ENCODE peak calls at places on chromosomes 5 and 9, in ten cellular contexts. M is NCI-H524 treated with DMSO at 0.1 percent for 48 hours; T is effector memory CD8-positive, alpha-beta T cell; L is nucleus accumbens; Q is EH; N is effector CD4-positive, alpha-beta T cell; F is pancreas; G is Jurkat, Clone E6-1; O is HCEC 1CT; S is ascending aorta. V is an unnamed sample.

GRCh38 chr5:159712672-159713071 is 203.6 kb upstream of the ADRA1B start:
- DNase-seq in M (no peak), T (no peak), L (no peak), Q (peak; percentile 15), N (no peak), F (no peak), G (no peak), O (peak; percentile 36), S (no peak), V (no peak)

GRCh38 chr9:77111408-77111807 is 65.9 kb upstream of the VPS13A start:
- DNase-seq in M (no peak), T (no peak), L (no peak), Q (no peak), N (no peak), F (no peak), G (no peak), O (no peak), S (no peak), V (no peak)

GRCh38 chr9:21715408-21715807 is 87.0 kb upstream of the MTAP start:
- DNase-seq in M (no peak), T (no peak), L (no peak), Q (peak; percentile 35), N (no peak), F (no peak), G (no peak), O (no peak), S (no peak), V (no peak)

GRCh38 chr9:89748020-89748670 is 143.3 kb downstream of the GADD45G start:
- DNase-seq in M (no peak), T (no peak), L (no peak), Q (no peak), N (no peak), F (no peak), G (no peak), O (no peak), S (no peak), V (no peak)

GRCh38 chr9:70408393-70409040 is 5.9 kb downstream of the KLF9 start:
- DNase-seq in M (no peak), T (no peak), L (no peak), Q (peak; percentile 74), N (no peak), F (no peak), G (no peak), O (no peak), S (no peak), V (no peak)

GRCh38 chr5:160165137-160166068 is 46.2 kb upstream of the PWWP2A start:
- DNase-seq in M (peak; percentile 84), T (no peak), L (peak; percentile 90), Q (peak; percentile 100), N (no peak), F (peak; percentile 54), G (no peak), O (peak; percentile 99), S (peak; percentile 78), V (no peak)

GRCh38 chr9:73683862-73684591 is 532.4 kb downstream of the ANXA1 start:
- DNase-seq in M (no peak), T (no peak), L (no peak), Q (peak; percentile 48), N (no peak), F (no peak), G (peak; percentile 39), O (peak; percentile 72), S (no peak), V (no peak)

GRCh38 chr9:121884057-121884512 is 209.0 kb downstream of the TTLL11 start:
- DNase-seq in M (no peak), T (no peak), L (peak; percentile 69), Q (no peak), N (no peak), F (no peak), G (no peak), O (no peak), S (no peak), V (no peak)

GRCh38 chr5:92391-93220 is 638 bp downstream of the PLEKHG4B start:
- DNase-seq in M (no peak), T (no peak), L (no peak), Q (peak; percentile 6), N (no peak), F (no peak), G (no peak), O (no peak), S (no peak), V (no peak)

GRCh38 chr5:16616536-16617271 is at the start of gene RETREG1:
- DNase-seq in M (no peak), T (peak; percentile 70), L (peak; percentile 82), Q (peak; percentile 29), N (peak; percentile 74), F (peak; percentile 65), G (peak; percentile 57), O (peak; percentile 9), S (peak; percentile 16), V (peak; percentile 79)

GRCh38 chr9:129458663-129459549 is 162.0 kb downstream of the C9orf50 start:
- DNase-seq in M (peak; percentile 72), T (peak; percentile 47), L (peak; percentile 71), Q (peak; percentile 52), N (peak; percentile 24), F (peak; percentile 79), G (no peak), O (no peak), S (peak; percentile 51), V (no peak)

GRCh38 chr9:137025120-137025966 is 2.7 kb downstream of the ABCA2 start:
- DNase-seq in M (peak; percentile 24), T (no peak), L (peak; percentile 98), Q (no peak), N (no peak), F (peak; percentile 69), G (no peak), O (no peak), S (no peak), V (no peak)

GRCh38 chr5:157651623-157652376 is 438 bp downstream of the SOX30 start:
- DNase-seq in M (no peak), T (peak; percentile 73), L (peak; percentile 12), Q (peak; percentile 54), N (peak; percentile 69), F (peak; percentile 41), G (no peak), O (no peak), S (no peak), V (peak; percentile 73)

GRCh38 chr9:3525088-3525835 is 539 bp downstream of the RFX3 start:
- DNase-seq in M (no peak), T (peak; percentile 19), L (no peak), Q (no peak), N (no peak), F (no peak), G (no peak), O (no peak), S (no peak), V (no peak)

GRCh38 chr5:139182528-139183296 is 15.5 kb downstream of the SIL1 start:
- DNase-seq in M (no peak), T (no peak), L (no peak), Q (no peak), N (no peak), F (no peak), G (no peak), O (no peak), S (no peak), V (no peak)

GRCh38 chr5:71883745-71884103 is 164.6 kb downstream of the CARTPT start:
- DNase-seq in M (peak; percentile 63), T (no peak), L (no peak), Q (no peak), N (no peak), F (no peak), G (no peak), O (no peak), S (no peak), V (no peak)

GRCh38 chr5:170523129-170523497 is 19.3 kb downstream of the KCNIP1 start:
- DNase-seq in M (no peak), T (no peak), L (peak; percentile 83), Q (no peak), N (no peak), F (peak; percentile 15), G (no peak), O (no peak), S (no peak), V (no peak)

GRCh38 chr5:36395260-36395659 is 93.6 kb upstream of the RANBP3L start:
- DNase-seq in M (no peak), T (no peak), L (no peak), Q (no peak), N (no peak), F (no peak), G (no peak), O (no peak), S (no peak), V (no peak)

GRCh38 chr9:135326633-135327152 is 152.9 kb upstream of the PPP1R26 start:
- DNase-seq in M (no peak), T (no peak), L (no peak), Q (no peak), N (no peak), F (no peak), G (no peak), O (no peak), S (no peak), V (no peak)

GRCh38 chr9:127876026-127876763 is 1.3 kb downstream of the AK1 start:
- DNase-seq in M (peak; percentile 27), T (no peak), L (no peak), Q (no peak), N (no peak), F (no peak), G (no peak), O (no peak), S (no peak), V (no peak)

GRCh38 chr9:99433555-99433954 is 211.5 kb downstream of the SEC61B start:
- DNase-seq in M (no peak), T (peak; percentile 7), L (no peak), Q (peak; percentile 98), N (no peak), F (no peak), G (no peak), O (peak; percentile 92), S (peak; percentile 21), V (no peak)

GRCh38 chr9:95764490-95764889 is 111.0 kb upstream of the ERCC6L2 start:
- DNase-seq in M (no peak), T (no peak), L (no peak), Q (no peak), N (no peak), F (no peak), G (no peak), O (no peak), S (no peak), V (no peak)

GRCh38 chr9:69174645-69175487 is 789 bp downstream of the TJP2 start:
- DNase-seq in M (peak; percentile 13), T (no peak), L (peak; percentile 19), Q (peak; percentile 98), N (no peak), F (peak; percentile 15), G (no peak), O (peak; percentile 97), S (peak; percentile 35), V (peak; percentile 16)

GRCh38 chr5:159735749-159736660 is 180.3 kb upstream of the ADRA1B start:
- DNase-seq in M (no peak), T (no peak), L (no peak), Q (no peak), N (no peak), F (no peak), G (no peak), O (peak; percentile 31), S (no peak), V (no peak)

GRCh38 chr5:68593211-68593701 is 377.7 kb downstream of the PIK3R1 start:
- DNase-seq in M (peak; percentile 29), T (no peak), L (no peak), Q (no peak), N (no peak), F (no peak), G (no peak), O (no peak), S (no peak), V (no peak)

GRCh38 chr5:35202319-35203111 is 27.8 kb downstream of the PRLR start:
- DNase-seq in M (no peak), T (peak; percentile 6), L (peak; percentile 41), Q (peak; percentile 80), N (peak; percentile 4), F (no peak), G (peak; percentile 61), O (peak; percentile 21), S (no peak), V (no peak)

GRCh38 chr5:143791848-143792701 is 19.9 kb upstream of the HMHB1 start:
- DNase-seq in M (peak; percentile 10), T (no peak), L (peak; percentile 28), Q (no peak), N (no peak), F (no peak), G (no peak), O (no peak), S (no peak), V (no peak)

GRCh38 chr5:2180456-2180855 is 297.7 kb upstream of the IRX4 start:
- DNase-seq in M (no peak), T (no peak), L (no peak), Q (no peak), N (no peak), F (no peak), G (no peak), O (no peak), S (no peak), V (no peak)

V was measured in T-helper 17 cell.